ENCODE peak calls at places on chromosome 14, in ten cellular contexts. One of them, this sample, is unnamed.

GRCh38 chr14:23119362-23120327 is 590 bp upstream of the CEBPE start:
- DNase-seq in HT-29: no peak
- DNase-seq in right cardiac atrium: no peak
- DNase-seq in HFFc6: no peak
- DNase-seq in H9: no peak
- DNase-seq in progenitor cell of endocrine pancreas: no peak
- DNase-seq in IMR-90: no peak
- DNase-seq in NCI-H2227 treated with DMSO at 0.1 percent for 48 hours: no peak
- DNase-seq in coronary artery: no peak
- DNase-seq in cardiac fibroblast: no peak
- DNase-seq in this sample: no peak

GRCh38 chr14:103716091-103716801 is 636 bp downstream of the ZFYVE21 start:
- DNase-seq in HFFc6: no peak
- DNase-seq in NCI-H2227 treated with DMSO at 0.1 percent for 48 hours: no peak
- DNase-seq in cardiac fibroblast: peak; percentile 21
- DNase-seq in H9: no peak
- DNase-seq in HT-29: no peak
- DNase-seq in progenitor cell of endocrine pancreas: peak; percentile 37
- DNase-seq in coronary artery: no peak
- DNase-seq in IMR-90: no peak
- DNase-seq in right cardiac atrium: peak; percentile 83
- DNase-seq in this sample: no peak

GRCh38 chr14:66043921-66044320 is 442.2 kb upstream of the CCDC196 start:
- DNase-seq in NCI-H2227 treated with DMSO at 0.1 percent for 48 hours: no peak
- DNase-seq in HT-29: no peak
- DNase-seq in progenitor cell of endocrine pancreas: no peak
- DNase-seq in H9: no peak
- DNase-seq in HFFc6: no peak
- DNase-seq in cardiac fibroblast: peak; percentile 31
- DNase-seq in coronary artery: no peak
- DNase-seq in IMR-90: no peak
- DNase-seq in right cardiac atrium: no peak
- DNase-seq in this sample: no peak

GRCh38 chr14:26598081-26598671 is 343 bp upstream of the NOVA1 start:
- DNase-seq in right cardiac atrium: peak; percentile 91
- DNase-seq in H9: peak; percentile 98
- DNase-seq in HT-29: peak; percentile 34
- DNase-seq in HFFc6: no peak
- DNase-seq in coronary artery: peak; percentile 86
- DNase-seq in progenitor cell of endocrine pancreas: peak; percentile 92
- DNase-seq in IMR-90: peak; percentile 82
- DNase-seq in NCI-H2227 treated with DMSO at 0.1 percent for 48 hours: peak; percentile 97
- DNase-seq in cardiac fibroblast: peak; percentile 98
- DNase-seq in this sample: peak; percentile 90

GRCh38 chr14:68306934-68307758 is 485.7 kb downstream of the ZFP36L1 start:
- DNase-seq in right cardiac atrium: no peak
- DNase-seq in cardiac fibroblast: no peak
- DNase-seq in progenitor cell of endocrine pancreas: peak; percentile 33
- DNase-seq in NCI-H2227 treated with DMSO at 0.1 percent for 48 hours: no peak
- DNase-seq in IMR-90: peak; percentile 51
- DNase-seq in HFFc6: no peak
- DNase-seq in HT-29: peak; percentile 88
- DNase-seq in coronary artery: no peak
- DNase-seq in H9: no peak
- DNase-seq in this sample: no peak

GRCh38 chr14:61322799-61323290 is 1.5 kb downstream of the PRKCH start:
- DNase-seq in cardiac fibroblast: peak; percentile 14
- DNase-seq in progenitor cell of endocrine pancreas: no peak
- DNase-seq in coronary artery: no peak
- DNase-seq in NCI-H2227 treated with DMSO at 0.1 percent for 48 hours: no peak
- DNase-seq in HFFc6: no peak
- DNase-seq in right cardiac atrium: no peak
- DNase-seq in H9: no peak
- DNase-seq in IMR-90: peak; percentile 2
- DNase-seq in HT-29: peak; percentile 62
- DNase-seq in this sample: no peak

GRCh38 chr14:53355581-53356112 is 202.5 kb upstream of the DDHD1 start:
- DNase-seq in NCI-H2227 treated with DMSO at 0.1 percent for 48 hours: peak; percentile 7
- DNase-seq in coronary artery: no peak
- DNase-seq in H9: peak; percentile 88
- DNase-seq in HFFc6: peak; percentile 15
- DNase-seq in cardiac fibroblast: peak; percentile 37
- DNase-seq in IMR-90: peak; percentile 82
- DNase-seq in HT-29: no peak
- DNase-seq in right cardiac atrium: no peak
- DNase-seq in progenitor cell of endocrine pancreas: no peak
- DNase-seq in this sample: peak; percentile 98

GRCh38 chr14:99207456-99207855 is 64.5 kb downstream of the BCL11B start:
- DNase-seq in progenitor cell of endocrine pancreas: no peak
- DNase-seq in IMR-90: no peak
- DNase-seq in H9: no peak
- DNase-seq in coronary artery: no peak
- DNase-seq in HFFc6: no peak
- DNase-seq in NCI-H2227 treated with DMSO at 0.1 percent for 48 hours: no peak
- DNase-seq in cardiac fibroblast: no peak
- DNase-seq in right cardiac atrium: no peak
- DNase-seq in HT-29: no peak
- DNase-seq in this sample: no peak

GRCh38 chr14:104436047-104436531 is 143.5 kb upstream of the C14orf180 start:
- DNase-seq in progenitor cell of endocrine pancreas: no peak
- DNase-seq in NCI-H2227 treated with DMSO at 0.1 percent for 48 hours: no peak
- DNase-seq in HT-29: peak; percentile 4
- DNase-seq in IMR-90: no peak
- DNase-seq in H9: peak; percentile 75
- DNase-seq in HFFc6: no peak
- DNase-seq in right cardiac atrium: peak; percentile 93
- DNase-seq in coronary artery: peak; percentile 72
- DNase-seq in cardiac fibroblast: peak; percentile 88
- DNase-seq in this sample: no peak

GRCh38 chr14:77143071-77143470 is 1.5 kb upstream of the ZDHHC22 start:
- DNase-seq in coronary artery: no peak
- DNase-seq in HT-29: no peak
- DNase-seq in H9: no peak
- DNase-seq in progenitor cell of endocrine pancreas: no peak
- DNase-seq in cardiac fibroblast: no peak
- DNase-seq in HFFc6: no peak
- DNase-seq in NCI-H2227 treated with DMSO at 0.1 percent for 48 hours: no peak
- DNase-seq in right cardiac atrium: no peak
- DNase-seq in IMR-90: no peak
- DNase-seq in this sample: no peak

GRCh38 chr14:81144811-81145598 is 75.8 kb downstream of the GTF2A1 start:
- DNase-seq in cardiac fibroblast: no peak
- DNase-seq in progenitor cell of endocrine pancreas: no peak
- DNase-seq in NCI-H2227 treated with DMSO at 0.1 percent for 48 hours: no peak
- DNase-seq in coronary artery: no peak
- DNase-seq in H9: no peak
- DNase-seq in right cardiac atrium: no peak
- DNase-seq in HFFc6: no peak
- DNase-seq in IMR-90: no peak
- DNase-seq in HT-29: no peak
- DNase-seq in this sample: no peak

This sample was measured in iPS DF 19.7.